ENCODE peak calls at places on chromosomes 5 and 9, in four cellular contexts. One of them, this sample, is unnamed.

GRCh38 chr5:142325677-142326479 is 1.1 kb upstream of the SPRY4 start:
- DNase-seq in fibroblast of pulmonary artery: peak; percentile 82
- DNase-seq in choroid plexus epithelial cell: peak; percentile 91
- DNase-seq in GM12865: no peak
- DNase-seq in this sample: peak; percentile 72

GRCh38 chr9:87445646-87446045 is 52.0 kb upstream of the DAPK1 start:
- DNase-seq in choroid plexus epithelial cell: peak; percentile 51
- DNase-seq in fibroblast of pulmonary artery: peak; percentile 42
- DNase-seq in GM12865: peak; percentile 75
- DNase-seq in this sample: peak; percentile 23

GRCh38 chr5:452856-453710 is 10.1 kb downstream of the EXOC3 start:
- DNase-seq in GM12865: no peak
- DNase-seq in fibroblast of pulmonary artery: no peak
- DNase-seq in choroid plexus epithelial cell: no peak
- DNase-seq in this sample: peak; percentile 68

GRCh38 chr5:95959051-95959963 is 2.3 kb downstream of the ELL2 start:
- DNase-seq in fibroblast of pulmonary artery: peak; percentile 35
- DNase-seq in choroid plexus epithelial cell: peak; percentile 41
- DNase-seq in GM12865: peak; percentile 42
- DNase-seq in this sample: peak; percentile 68

GRCh38 chr5:81335946-81336345 is 34.6 kb downstream of the ZCCHC9 start:
- DNase-seq in choroid plexus epithelial cell: no peak
- DNase-seq in GM12865: no peak
- DNase-seq in fibroblast of pulmonary artery: no peak
- DNase-seq in this sample: no peak

GRCh38 chr5:99179206-99179605 is 250.4 kb upstream of the CHD1 start:
- DNase-seq in GM12865: no peak
- DNase-seq in choroid plexus epithelial cell: no peak
- DNase-seq in fibroblast of pulmonary artery: no peak
- DNase-seq in this sample: no peak

GRCh38 chr9:100111235-100111634 is 12.2 kb downstream of the INVS start:
- DNase-seq in GM12865: no peak
- DNase-seq in fibroblast of pulmonary artery: peak; percentile 98
- DNase-seq in choroid plexus epithelial cell: peak; percentile 98
- DNase-seq in this sample: peak; percentile 97

GRCh38 chr5:148623741-148624140 is 30.6 kb downstream of the HTR4 start:
- DNase-seq in fibroblast of pulmonary artery: no peak
- DNase-seq in choroid plexus epithelial cell: peak; percentile 1
- DNase-seq in GM12865: no peak
- DNase-seq in this sample: no peak

GRCh38 chr9:27355166-27355565 is 58.2 kb upstream of the EQTN start:
- DNase-seq in GM12865: no peak
- DNase-seq in fibroblast of pulmonary artery: peak; percentile 13
- DNase-seq in choroid plexus epithelial cell: peak; percentile 62
- DNase-seq in this sample: peak; percentile 15

GRCh38 chr5:105952875-105953274 is 1717.9 kb downstream of the EFNA5 start:
- DNase-seq in GM12865: no peak
- DNase-seq in fibroblast of pulmonary artery: peak; percentile 49
- DNase-seq in choroid plexus epithelial cell: peak; percentile 77
- DNase-seq in this sample: peak; percentile 52

GRCh38 chr9:112719696-112720095 is 1.8 kb upstream of the INIP start:
- DNase-seq in GM12865: no peak
- DNase-seq in fibroblast of pulmonary artery: no peak
- DNase-seq in choroid plexus epithelial cell: peak; percentile 5
- DNase-seq in this sample: no peak

GRCh38 chr9:138065287-138065686 is 187.7 kb downstream of the CACNA1B start:
- DNase-seq in fibroblast of pulmonary artery: no peak
- DNase-seq in GM12865: no peak
- DNase-seq in choroid plexus epithelial cell: no peak
- DNase-seq in this sample: no peak

GRCh38 chr9:18800579-18800978 is 232.4 kb downstream of the SAXO1 start:
- DNase-seq in GM12865: no peak
- DNase-seq in fibroblast of pulmonary artery: no peak
- DNase-seq in choroid plexus epithelial cell: no peak
- DNase-seq in this sample: no peak

GRCh38 chr5:58273705-58274104 is 186.2 kb downstream of the PLK2 start:
- DNase-seq in choroid plexus epithelial cell: no peak
- DNase-seq in GM12865: no peak
- DNase-seq in fibroblast of pulmonary artery: peak; percentile 8
- DNase-seq in this sample: no peak

GRCh38 chr5:168076561-168076991 is 214.9 kb upstream of the WWC1 start:
- DNase-seq in fibroblast of pulmonary artery: peak; percentile 51
- DNase-seq in GM12865: peak; percentile 36
- DNase-seq in choroid plexus epithelial cell: peak; percentile 56
- DNase-seq in this sample: peak; percentile 38

GRCh38 chr5:36879274-36880033 is 2.9 kb downstream of the NIPBL start:
- DNase-seq in GM12865: no peak
- DNase-seq in fibroblast of pulmonary artery: no peak
- DNase-seq in choroid plexus epithelial cell: no peak
- DNase-seq in this sample: no peak

GRCh38 chr9:75170898-75171360 is 82.6 kb downstream of the OSTF1 start:
- DNase-seq in fibroblast of pulmonary artery: peak; percentile 80
- DNase-seq in GM12865: no peak
- DNase-seq in choroid plexus epithelial cell: peak; percentile 81
- DNase-seq in this sample: peak; percentile 73

GRCh38 chr9:22228542-22228941 is 218.1 kb upstream of the DMRTA1 start:
- DNase-seq in fibroblast of pulmonary artery: peak; percentile 48
- DNase-seq in GM12865: no peak
- DNase-seq in choroid plexus epithelial cell: peak; percentile 66
- DNase-seq in this sample: no peak

GRCh38 chr5:174000078-174000477 is 11.1 kb downstream of the C5orf47 start:
- DNase-seq in GM12865: no peak
- DNase-seq in choroid plexus epithelial cell: no peak
- DNase-seq in fibroblast of pulmonary artery: no peak
- DNase-seq in this sample: no peak

GRCh38 chr5:78275998-78276543 is 18.4 kb downstream of the AP3B1 start:
- DNase-seq in GM12865: no peak
- DNase-seq in fibroblast of pulmonary artery: no peak
- DNase-seq in choroid plexus epithelial cell: no peak
- DNase-seq in this sample: no peak

GRCh38 chr5:180519098-180519497 is 24.9 kb downstream of the CNOT6 start:
- DNase-seq in GM12865: no peak
- DNase-seq in choroid plexus epithelial cell: peak; percentile 66
- DNase-seq in fibroblast of pulmonary artery: peak; percentile 76
- DNase-seq in this sample: peak; percentile 17

GRCh38 chr5:112757468-112758208 is 20.0 kb downstream of the APC start:
- DNase-seq in GM12865: peak; percentile 72
- DNase-seq in fibroblast of pulmonary artery: peak; percentile 83
- DNase-seq in choroid plexus epithelial cell: peak; percentile 82
- DNase-seq in this sample: peak; percentile 78

GRCh38 chr5:67375606-67376005 is 179.0 kb upstream of the CD180 start:
- DNase-seq in fibroblast of pulmonary artery: no peak
- DNase-seq in GM12865: peak; percentile 19
- DNase-seq in choroid plexus epithelial cell: no peak
- DNase-seq in this sample: no peak

GRCh38 chr5:138949988-138950387 is 74.9 kb upstream of the LRRTM2 start:
- DNase-seq in fibroblast of pulmonary artery: no peak
- DNase-seq in choroid plexus epithelial cell: no peak
- DNase-seq in GM12865: no peak
- DNase-seq in this sample: no peak

GRCh38 chr5:95403996-95404395 is 12.8 kb downstream of the FAM81B start:
- DNase-seq in fibroblast of pulmonary artery: no peak
- DNase-seq in choroid plexus epithelial cell: no peak
- DNase-seq in GM12865: no peak
- DNase-seq in this sample: no peak

GRCh38 chr5:3639175-3639574 is 43.5 kb downstream of the IRX1 start:
- DNase-seq in choroid plexus epithelial cell: no peak
- DNase-seq in fibroblast of pulmonary artery: no peak
- DNase-seq in GM12865: no peak
- DNase-seq in this sample: no peak

GRCh38 chr5:90675222-90675621 is 116.6 kb downstream of the ADGRV1 start:
- DNase-seq in choroid plexus epithelial cell: no peak
- DNase-seq in fibroblast of pulmonary artery: no peak
- DNase-seq in GM12865: no peak
- DNase-seq in this sample: no peak

GRCh38 chr9:127955294-127956015 is 17.8 kb upstream of the DPM2 start:
- DNase-seq in choroid plexus epithelial cell: no peak
- DNase-seq in fibroblast of pulmonary artery: no peak
- DNase-seq in GM12865: peak; percentile 80
- DNase-seq in this sample: no peak

GRCh38 chr5:18119156-18119785 is 485.0 kb downstream of the TAF11L14 start:
- DNase-seq in fibroblast of pulmonary artery: no peak
- DNase-seq in GM12865: no peak
- DNase-seq in choroid plexus epithelial cell: no peak
- DNase-seq in this sample: no peak

GRCh38 chr5:158246661-158247060 is 387.7 kb upstream of the CLINT1 start:
- DNase-seq in fibroblast of pulmonary artery: no peak
- DNase-seq in choroid plexus epithelial cell: no peak
- DNase-seq in GM12865: no peak
- DNase-seq in this sample: no peak

GRCh38 chr5:172716796-172717313 is 54.1 kb downstream of the DUSP1 start:
- DNase-seq in fibroblast of pulmonary artery: peak; percentile 88
- DNase-seq in choroid plexus epithelial cell: peak; percentile 88
- DNase-seq in GM12865: peak; percentile 79
- DNase-seq in this sample: peak; percentile 84

GRCh38 chr9:129400971-129401622 is 219.8 kb downstream of the C9orf50 start:
- DNase-seq in choroid plexus epithelial cell: no peak
- DNase-seq in GM12865: no peak
- DNase-seq in fibroblast of pulmonary artery: no peak
- DNase-seq in this sample: no peak

GRCh38 chr9:26170224-26170623 is 492.0 kb upstream of the TUSC1 start:
- DNase-seq in fibroblast of pulmonary artery: peak; percentile 35
- DNase-seq in GM12865: no peak
- DNase-seq in choroid plexus epithelial cell: no peak
- DNase-seq in this sample: peak; percentile 50